ENCODE peak calls at places on chromosomes 7 and 10, in six cellular contexts. One of them, this sample, is unnamed.

GRCh38 chr7:100584677-100585510 is 1.0 kb downstream of the LRCH4 start:
- DNase-seq in T-helper 1 cell: no peak
- DNase-seq in OCI-LY7: peak
- DNase-seq in A549: no peak
- DNase-seq in DMS79: peak
- DNase-seq in left ventricle myocardium superior: no peak
- DNase-seq in this sample: no peak

GRCh38 chr7:80014507-80014906 is 120.1 kb upstream of the GNAI1 start:
- DNase-seq in DMS79: no peak
- DNase-seq in OCI-LY7: no peak
- DNase-seq in A549: no peak
- DNase-seq in left ventricle myocardium superior: no peak
- DNase-seq in T-helper 1 cell: no peak
- DNase-seq in this sample: no peak

GRCh38 chr10:5913736-5914135 is 23.7 kb downstream of the FBH1 start:
- DNase-seq in OCI-LY7: no peak
- DNase-seq in DMS79: no peak
- DNase-seq in A549: no peak
- DNase-seq in left ventricle myocardium superior: no peak
- DNase-seq in T-helper 1 cell: no peak
- DNase-seq in this sample: no peak

GRCh38 chr10:125547010-125547650 is 135.8 kb downstream of the TEX36 start:
- DNase-seq in OCI-LY7: no peak
- DNase-seq in left ventricle myocardium superior: no peak
- DNase-seq in T-helper 1 cell: no peak
- DNase-seq in DMS79: no peak
- DNase-seq in A549: no peak
- DNase-seq in this sample: no peak

GRCh38 chr7:784971-785370 is 47.3 kb upstream of the SUN1 start:
- DNase-seq in DMS79: no peak
- DNase-seq in A549: no peak
- DNase-seq in left ventricle myocardium superior: no peak
- DNase-seq in OCI-LY7: no peak
- DNase-seq in T-helper 1 cell: no peak
- DNase-seq in this sample: no peak

GRCh38 chr10:49369216-49370162 is 26.4 kb downstream of the DRGX start:
- DNase-seq in T-helper 1 cell: no peak
- DNase-seq in OCI-LY7: no peak
- DNase-seq in left ventricle myocardium superior: no peak
- DNase-seq in DMS79: peak
- DNase-seq in A549: no peak
- DNase-seq in this sample: peak

GRCh38 chr10:26739087-26739631 is 41.7 kb downstream of the PDSS1 start:
- DNase-seq in DMS79: no peak
- DNase-seq in left ventricle myocardium superior: no peak
- DNase-seq in T-helper 1 cell: peak
- DNase-seq in OCI-LY7: peak
- DNase-seq in A549: no peak
- DNase-seq in this sample: no peak

GRCh38 chr10:24341897-24342296 is 133.0 kb downstream of the KIAA1217 start:
- DNase-seq in T-helper 1 cell: no peak
- DNase-seq in A549: no peak
- DNase-seq in DMS79: no peak
- DNase-seq in OCI-LY7: no peak
- DNase-seq in left ventricle myocardium superior: no peak
- DNase-seq in this sample: no peak

GRCh38 chr7:98855610-98856009 is 14.2 kb downstream of the TMEM130 start:
- DNase-seq in A549: no peak
- DNase-seq in T-helper 1 cell: no peak
- DNase-seq in left ventricle myocardium superior: no peak
- DNase-seq in OCI-LY7: no peak
- DNase-seq in DMS79: no peak
- DNase-seq in this sample: no peak

GRCh38 chr10:132484922-132485321 is 52.7 kb upstream of the INPP5A start:
- DNase-seq in left ventricle myocardium superior: no peak
- DNase-seq in DMS79: no peak
- DNase-seq in T-helper 1 cell: no peak
- DNase-seq in A549: no peak
- DNase-seq in OCI-LY7: no peak
- DNase-seq in this sample: no peak

GRCh38 chr7:131480384-131481315 is 75.8 kb downstream of the PODXL start:
- DNase-seq in A549: peak
- DNase-seq in T-helper 1 cell: no peak
- DNase-seq in DMS79: no peak
- DNase-seq in OCI-LY7: no peak
- DNase-seq in left ventricle myocardium superior: no peak
- DNase-seq in this sample: no peak

GRCh38 chr10:61486738-61487396 is 33.7 kb upstream of the TMEM26 start:
- DNase-seq in DMS79: no peak
- DNase-seq in OCI-LY7: no peak
- DNase-seq in A549: no peak
- DNase-seq in left ventricle myocardium superior: no peak
- DNase-seq in T-helper 1 cell: no peak
- DNase-seq in this sample: no peak

GRCh38 chr10:6201511-6201975 is 1.2 kb upstream of the PFKFB3 start:
- DNase-seq in OCI-LY7: peak
- DNase-seq in A549: peak
- DNase-seq in DMS79: no peak
- DNase-seq in T-helper 1 cell: peak
- DNase-seq in left ventricle myocardium superior: peak
- DNase-seq in this sample: no peak

GRCh38 chr7:137846588-137847417 is at the start of gene DGKI:
- DNase-seq in OCI-LY7: no peak
- DNase-seq in T-helper 1 cell: peak
- DNase-seq in left ventricle myocardium superior: no peak
- DNase-seq in DMS79: no peak
- DNase-seq in A549: no peak
- DNase-seq in this sample: no peak

GRCh38 chr7:2627258-2628136 is 4.3 kb upstream of the TTYH3 start:
- DNase-seq in A549: no peak
- DNase-seq in OCI-LY7: no peak
- DNase-seq in DMS79: no peak
- DNase-seq in T-helper 1 cell: no peak
- DNase-seq in left ventricle myocardium superior: no peak
- DNase-seq in this sample: no peak

GRCh38 chr7:39587393-39587792 is 21.2 kb downstream of the YAE1 start:
- DNase-seq in T-helper 1 cell: no peak
- DNase-seq in OCI-LY7: no peak
- DNase-seq in A549: no peak
- DNase-seq in left ventricle myocardium superior: no peak
- DNase-seq in DMS79: no peak
- DNase-seq in this sample: no peak

GRCh38 chr7:154860621-154861375 is 142.1 kb downstream of the PAXIP1 start:
- DNase-seq in OCI-LY7: no peak
- DNase-seq in DMS79: no peak
- DNase-seq in T-helper 1 cell: no peak
- DNase-seq in left ventricle myocardium superior: no peak
- DNase-seq in A549: no peak
- DNase-seq in this sample: no peak

GRCh38 chr7:158000160-158000559 is 587.5 kb downstream of the PTPRN2 start:
- DNase-seq in A549: no peak
- DNase-seq in OCI-LY7: no peak
- DNase-seq in T-helper 1 cell: no peak
- DNase-seq in DMS79: peak
- DNase-seq in left ventricle myocardium superior: no peak
- DNase-seq in this sample: no peak

GRCh38 chr10:91799580-91799975 is 1.4 kb downstream of the TNKS2 start:
- DNase-seq in OCI-LY7: no peak
- DNase-seq in left ventricle myocardium superior: no peak
- DNase-seq in T-helper 1 cell: no peak
- DNase-seq in DMS79: no peak
- DNase-seq in A549: peak
- DNase-seq in this sample: no peak

GRCh38 chr10:10591682-10592412 is 425.8 kb upstream of the CELF2 start:
- DNase-seq in OCI-LY7: no peak
- DNase-seq in left ventricle myocardium superior: peak
- DNase-seq in A549: no peak
- DNase-seq in T-helper 1 cell: no peak
- DNase-seq in DMS79: no peak
- DNase-seq in this sample: no peak

GRCh38 chr7:5702876-5703571 is 78.4 kb downstream of the RNF216 start:
- DNase-seq in T-helper 1 cell: no peak
- DNase-seq in DMS79: no peak
- DNase-seq in OCI-LY7: no peak
- DNase-seq in left ventricle myocardium superior: peak
- DNase-seq in A549: no peak
- DNase-seq in this sample: no peak